ENCODE peak calls at places on chromosomes 7 and 10, in ten cellular contexts. One of them, this sample, is unnamed.

GRCh38 chr10:63515002-63515763 is 6.0 kb upstream of the REEP3 start:
- DNase-seq in RPMI8226: no peak
- DNase-seq in retina: no peak
- DNase-seq in kidney tubule cell: peak; percentile 64
- DNase-seq in fibroblast of the aortic adventitia: peak; percentile 51
- DNase-seq in non-pigmented ciliary epithelial cell: no peak
- DNase-seq in cerebellum: no peak
- DNase-seq in HT-29: peak; percentile 62
- DNase-seq in DMS 273 treated with DMSO at 0.1 percent for 48 hours: no peak
- DNase-seq in activated T-cell treated with anti-CD3 and anti-CD28 coated beads for 48 hours: no peak
- DNase-seq in this sample: peak; percentile 25

GRCh38 chr7:3168869-3169268 is 125.2 kb upstream of the CARD11 start:
- DNase-seq in DMS 273 treated with DMSO at 0.1 percent for 48 hours: no peak
- DNase-seq in fibroblast of the aortic adventitia: no peak
- DNase-seq in non-pigmented ciliary epithelial cell: no peak
- DNase-seq in HT-29: no peak
- DNase-seq in cerebellum: no peak
- DNase-seq in RPMI8226: no peak
- DNase-seq in retina: no peak
- DNase-seq in kidney tubule cell: peak; percentile 34
- DNase-seq in activated T-cell treated with anti-CD3 and anti-CD28 coated beads for 48 hours: no peak
- DNase-seq in this sample: peak; percentile 36

GRCh38 chr7:85001493-85002345 is 185.1 kb downstream of the SEMA3D start:
- DNase-seq in cerebellum: no peak
- DNase-seq in non-pigmented ciliary epithelial cell: no peak
- DNase-seq in DMS 273 treated with DMSO at 0.1 percent for 48 hours: peak; percentile 96
- DNase-seq in fibroblast of the aortic adventitia: no peak
- DNase-seq in retina: no peak
- DNase-seq in RPMI8226: no peak
- DNase-seq in HT-29: no peak
- DNase-seq in kidney tubule cell: no peak
- DNase-seq in activated T-cell treated with anti-CD3 and anti-CD28 coated beads for 48 hours: no peak
- DNase-seq in this sample: no peak

GRCh38 chr7:65980478-65981250 is 1.3 kb downstream of the GUSB start:
- DNase-seq in cerebellum: no peak
- DNase-seq in fibroblast of the aortic adventitia: no peak
- DNase-seq in kidney tubule cell: peak; percentile 51
- DNase-seq in retina: peak; percentile 6
- DNase-seq in non-pigmented ciliary epithelial cell: no peak
- DNase-seq in activated T-cell treated with anti-CD3 and anti-CD28 coated beads for 48 hours: peak; percentile 41
- DNase-seq in HT-29: peak; percentile 73
- DNase-seq in DMS 273 treated with DMSO at 0.1 percent for 48 hours: no peak
- DNase-seq in RPMI8226: peak; percentile 90
- DNase-seq in this sample: peak; percentile 75

GRCh38 chr10:16904049-16904448 is 86.8 kb upstream of the RSU1 start:
- DNase-seq in fibroblast of the aortic adventitia: no peak
- DNase-seq in cerebellum: no peak
- DNase-seq in RPMI8226: no peak
- DNase-seq in retina: no peak
- DNase-seq in non-pigmented ciliary epithelial cell: no peak
- DNase-seq in activated T-cell treated with anti-CD3 and anti-CD28 coated beads for 48 hours: no peak
- DNase-seq in DMS 273 treated with DMSO at 0.1 percent for 48 hours: no peak
- DNase-seq in HT-29: no peak
- DNase-seq in kidney tubule cell: no peak
- DNase-seq in this sample: no peak

GRCh38 chr7:141362580-141363435 is 188.4 kb upstream of the AGK start:
- DNase-seq in HT-29: no peak
- DNase-seq in DMS 273 treated with DMSO at 0.1 percent for 48 hours: no peak
- DNase-seq in cerebellum: no peak
- DNase-seq in retina: no peak
- DNase-seq in activated T-cell treated with anti-CD3 and anti-CD28 coated beads for 48 hours: no peak
- DNase-seq in kidney tubule cell: peak; percentile 95
- DNase-seq in non-pigmented ciliary epithelial cell: peak; percentile 52
- DNase-seq in RPMI8226: no peak
- DNase-seq in fibroblast of the aortic adventitia: peak; percentile 76
- DNase-seq in this sample: peak; percentile 86

GRCh38 chr7:106170216-106170615 is 58.1 kb upstream of the SYPL1 start:
- DNase-seq in HT-29: no peak
- DNase-seq in activated T-cell treated with anti-CD3 and anti-CD28 coated beads for 48 hours: no peak
- DNase-seq in non-pigmented ciliary epithelial cell: no peak
- DNase-seq in DMS 273 treated with DMSO at 0.1 percent for 48 hours: no peak
- DNase-seq in retina: no peak
- DNase-seq in kidney tubule cell: no peak
- DNase-seq in cerebellum: peak; percentile 75
- DNase-seq in fibroblast of the aortic adventitia: no peak
- DNase-seq in RPMI8226: no peak
- DNase-seq in this sample: no peak

GRCh38 chr7:117092801-117093200 is 139.5 kb downstream of the ST7 start:
- DNase-seq in fibroblast of the aortic adventitia: no peak
- DNase-seq in activated T-cell treated with anti-CD3 and anti-CD28 coated beads for 48 hours: no peak
- DNase-seq in DMS 273 treated with DMSO at 0.1 percent for 48 hours: peak; percentile 66
- DNase-seq in RPMI8226: no peak
- DNase-seq in HT-29: no peak
- DNase-seq in cerebellum: no peak
- DNase-seq in retina: no peak
- DNase-seq in kidney tubule cell: no peak
- DNase-seq in non-pigmented ciliary epithelial cell: no peak
- DNase-seq in this sample: no peak

GRCh38 chr10:14648042-14648765 is 126.5 kb downstream of the FAM107B start:
- DNase-seq in non-pigmented ciliary epithelial cell: peak; percentile 54
- DNase-seq in RPMI8226: peak; percentile 95
- DNase-seq in cerebellum: peak; percentile 13
- DNase-seq in HT-29: no peak
- DNase-seq in DMS 273 treated with DMSO at 0.1 percent for 48 hours: peak; percentile 12
- DNase-seq in retina: peak; percentile 82
- DNase-seq in activated T-cell treated with anti-CD3 and anti-CD28 coated beads for 48 hours: peak; percentile 48
- DNase-seq in kidney tubule cell: peak; percentile 76
- DNase-seq in fibroblast of the aortic adventitia: peak; percentile 68
- DNase-seq in this sample: peak; percentile 45

GRCh38 chr7:31071316-31071715 is 19.2 kb downstream of the ADCYAP1R1 start:
- DNase-seq in non-pigmented ciliary epithelial cell: no peak
- DNase-seq in retina: no peak
- DNase-seq in cerebellum: no peak
- DNase-seq in HT-29: no peak
- DNase-seq in kidney tubule cell: no peak
- DNase-seq in fibroblast of the aortic adventitia: no peak
- DNase-seq in activated T-cell treated with anti-CD3 and anti-CD28 coated beads for 48 hours: no peak
- DNase-seq in RPMI8226: no peak
- DNase-seq in DMS 273 treated with DMSO at 0.1 percent for 48 hours: no peak
- DNase-seq in this sample: no peak

GRCh38 chr7:149741629-149742028 is 31.8 kb downstream of the ZNF467 start:
- DNase-seq in activated T-cell treated with anti-CD3 and anti-CD28 coated beads for 48 hours: no peak
- DNase-seq in non-pigmented ciliary epithelial cell: no peak
- DNase-seq in kidney tubule cell: peak; percentile 6
- DNase-seq in cerebellum: peak; percentile 50
- DNase-seq in DMS 273 treated with DMSO at 0.1 percent for 48 hours: peak; percentile 49
- DNase-seq in HT-29: no peak
- DNase-seq in fibroblast of the aortic adventitia: peak; percentile 16
- DNase-seq in retina: no peak
- DNase-seq in RPMI8226: peak; percentile 75
- DNase-seq in this sample: no peak

GRCh38 chr7:94529516-94529915 is 19.9 kb downstream of the CASD1 start:
- DNase-seq in activated T-cell treated with anti-CD3 and anti-CD28 coated beads for 48 hours: no peak
- DNase-seq in fibroblast of the aortic adventitia: peak; percentile 65
- DNase-seq in non-pigmented ciliary epithelial cell: peak; percentile 65
- DNase-seq in HT-29: no peak
- DNase-seq in retina: no peak
- DNase-seq in DMS 273 treated with DMSO at 0.1 percent for 48 hours: no peak
- DNase-seq in cerebellum: no peak
- DNase-seq in RPMI8226: no peak
- DNase-seq in kidney tubule cell: peak; percentile 52
- DNase-seq in this sample: no peak

GRCh38 chr7:151249034-151249731 is 689 bp upstream of the SMARCD3 start:
- DNase-seq in non-pigmented ciliary epithelial cell: no peak
- DNase-seq in RPMI8226: peak; percentile 71
- DNase-seq in HT-29: no peak
- DNase-seq in activated T-cell treated with anti-CD3 and anti-CD28 coated beads for 48 hours: no peak
- DNase-seq in fibroblast of the aortic adventitia: peak; percentile 70
- DNase-seq in kidney tubule cell: peak; percentile 52
- DNase-seq in retina: peak; percentile 75
- DNase-seq in DMS 273 treated with DMSO at 0.1 percent for 48 hours: no peak
- DNase-seq in cerebellum: peak; percentile 48
- DNase-seq in this sample: peak; percentile 77

GRCh38 chr10:68924593-68924992 is 23.5 kb downstream of the DDX50 start:
- DNase-seq in retina: no peak
- DNase-seq in kidney tubule cell: no peak
- DNase-seq in DMS 273 treated with DMSO at 0.1 percent for 48 hours: no peak
- DNase-seq in RPMI8226: no peak
- DNase-seq in fibroblast of the aortic adventitia: peak; percentile 30
- DNase-seq in non-pigmented ciliary epithelial cell: no peak
- DNase-seq in activated T-cell treated with anti-CD3 and anti-CD28 coated beads for 48 hours: no peak
- DNase-seq in cerebellum: no peak
- DNase-seq in HT-29: no peak
- DNase-seq in this sample: no peak

GRCh38 chr10:12444981-12445700 is 95.8 kb downstream of the CAMK1D start:
- DNase-seq in RPMI8226: no peak
- DNase-seq in activated T-cell treated with anti-CD3 and anti-CD28 coated beads for 48 hours: no peak
- DNase-seq in retina: no peak
- DNase-seq in non-pigmented ciliary epithelial cell: no peak
- DNase-seq in DMS 273 treated with DMSO at 0.1 percent for 48 hours: no peak
- DNase-seq in cerebellum: no peak
- DNase-seq in fibroblast of the aortic adventitia: no peak
- DNase-seq in kidney tubule cell: no peak
- DNase-seq in HT-29: no peak
- DNase-seq in this sample: no peak

GRCh38 chr7:45968312-45968711 is 47.2 kb upstream of the IGFBP3 start:
- DNase-seq in HT-29: no peak
- DNase-seq in fibroblast of the aortic adventitia: no peak
- DNase-seq in non-pigmented ciliary epithelial cell: no peak
- DNase-seq in kidney tubule cell: no peak
- DNase-seq in activated T-cell treated with anti-CD3 and anti-CD28 coated beads for 48 hours: no peak
- DNase-seq in cerebellum: no peak
- DNase-seq in retina: no peak
- DNase-seq in DMS 273 treated with DMSO at 0.1 percent for 48 hours: no peak
- DNase-seq in RPMI8226: no peak
- DNase-seq in this sample: no peak

GRCh38 chr10:23777153-23777552 is 338.3 kb downstream of the OTUD1 start:
- DNase-seq in fibroblast of the aortic adventitia: no peak
- DNase-seq in HT-29: no peak
- DNase-seq in RPMI8226: no peak
- DNase-seq in DMS 273 treated with DMSO at 0.1 percent for 48 hours: no peak
- DNase-seq in cerebellum: no peak
- DNase-seq in retina: no peak
- DNase-seq in non-pigmented ciliary epithelial cell: no peak
- DNase-seq in activated T-cell treated with anti-CD3 and anti-CD28 coated beads for 48 hours: no peak
- DNase-seq in kidney tubule cell: no peak
- DNase-seq in this sample: no peak

GRCh38 chr10:80407836-80408197 is 534 bp upstream of the PRXL2A start:
- DNase-seq in fibroblast of the aortic adventitia: no peak
- DNase-seq in RPMI8226: no peak
- DNase-seq in activated T-cell treated with anti-CD3 and anti-CD28 coated beads for 48 hours: peak; percentile 60
- DNase-seq in DMS 273 treated with DMSO at 0.1 percent for 48 hours: no peak
- DNase-seq in HT-29: no peak
- DNase-seq in non-pigmented ciliary epithelial cell: no peak
- DNase-seq in kidney tubule cell: peak; percentile 87
- DNase-seq in retina: peak; percentile 92
- DNase-seq in cerebellum: no peak
- DNase-seq in this sample: peak; percentile 71